ENCODE peak calls at places on chromosome 1, in five cellular contexts. N is AG09319; W is stimulated activated CD8-positive, alpha-beta memory T cell treated with anti-CD3 and anti-CD28 coated beads, Interleukin-15, amount 100 ng/mL, for 1 hour; A is NCI-H1092 treated with DMSO at 0.1 percent for 48 hours; G is fibroblast of lung. M is an unnamed sample.

GRCh38 chr1:188941986-188942385 is 1535.7 kb downstream of the BRINP3 start:
- DNase-seq in N (no peak), W (no peak), A (no peak), G (no peak), M (no peak)

GRCh38 chr1:61213612-61214011 is 131.3 kb downstream of the NFIA start:
- DNase-seq in N (no peak), W (no peak), A (no peak), G (no peak), M (no peak)

GRCh38 chr1:63004868-63005267 is 220.9 kb downstream of the ATG4C start:
- DNase-seq in N (no peak), W (no peak), A (no peak), G (peak), M (no peak)

GRCh38 chr1:67853704-67854103 is 20.4 kb upstream of the GNG12 start:
- DNase-seq in N (peak), W (no peak), A (peak), G (peak), M (no peak)

GRCh38 chr1:59967141-59967697 is 40.6 kb upstream of the CYP2J2 start:
- DNase-seq in N (no peak), W (no peak), A (peak), G (peak), M (no peak)

GRCh38 chr1:62040450-62040849 is 154.2 kb upstream of the L1TD1 start:
- DNase-seq in N (no peak), W (no peak), A (no peak), G (no peak), M (no peak)

GRCh38 chr1:27519341-27520258 is 29.6 kb upstream of the WASF2 start:
- DNase-seq in N (no peak), W (no peak), A (peak), G (no peak), M (no peak)

GRCh38 chr1:170665625-170666024 is 1.7 kb downstream of the PRRX1 start:
- DNase-seq in N (no peak), W (no peak), A (no peak), G (peak), M (no peak)

GRCh38 chr1:9225411-9225785 is 9.2 kb upstream of the H6PD start:
- DNase-seq in N (no peak), W (no peak), A (no peak), G (no peak), M (no peak)

GRCh38 chr1:209526137-209526536 is 57.4 kb upstream of the CAMK1G start:
- DNase-seq in N (no peak), W (no peak), A (no peak), G (no peak), M (no peak)

GRCh38 chr1:114554577-114554976 is 26.8 kb downstream of the BCAS2 start:
- DNase-seq in N (no peak), W (no peak), A (no peak), G (no peak), M (no peak)

GRCh38 chr1:33220701-33221384 is 35.4 kb upstream of the ZNF362 start:
- DNase-seq in N (no peak), W (no peak), A (no peak), G (peak), M (no peak)

GRCh38 chr1:37055631-37056030 is 21.3 kb upstream of the GRIK3 start:
- DNase-seq in N (no peak), W (no peak), A (peak), G (no peak), M (no peak)